ENCODE peak calls at places on chromosomes 7 and 10, in six cellular contexts. O is neural progenitor cell, R is GM23248, S is PC-3, L is keratinocyte, D is mammary epithelial cell. C is an unnamed sample. For H3K4me1, the result is how much of the 10 kb centered on the place peaks cover.

GRCh38 chr7:53812135-53812534 is 730.0 kb upstream of the VSTM2A start:
- DNase-seq in O (no peak), R (no peak), S (no peak), L (no peak), D (no peak), C (no peak)

GRCh38 chr10:89029785-89030437 is 39.3 kb downstream of the FAS start:
- DNase-seq in O (peak), R (peak), S (peak), L (no peak), D (peak), C (peak)

GRCh38 chr7:85489498-85489897 is 302.6 kb upstream of the SEMA3D start:
- DNase-seq in O (no peak), R (peak), S (peak), L (no peak), D (peak), C (no peak)

GRCh38 chr7:126398285-126398684 is 854.5 kb downstream of the GRM8 start:
- DNase-seq in O (no peak), R (no peak), S (no peak), L (no peak), D (peak), C (no peak)

GRCh38 chr10:127580822-127581221 is 31.7 kb downstream of the NPS start:
- DNase-seq in O (no peak), R (no peak), S (no peak), L (no peak), D (no peak), C (no peak)

GRCh38 chr7:26853788-26854393 is 10.5 kb downstream of the SKAP2 start:
- DNase-seq in O (peak), R (peak), S (peak), L (no peak), D (peak), C (peak)

GRCh38 chr10:6133331-6134098 is 44.7 kb downstream of the RBM17 start:
- DNase-seq in O (no peak), R (no peak), S (no peak), L (no peak), D (no peak), C (no peak)

GRCh38 chr10:102435529-102436233 is 3.3 kb upstream of the CUEDC2 start:
- DNase-seq in O (no peak), R (peak), S (no peak), L (no peak), D (no peak), C (no peak)

GRCh38 chr7:13457790-13458189 is 531.7 kb downstream of the ETV1 start:
- DNase-seq in O (no peak), R (peak), S (no peak), L (no peak), D (no peak), C (no peak)

GRCh38 chr7:142867398-142868187 is 12.7 kb downstream of the EPHB6 start:
- DNase-seq in O (no peak), R (no peak), S (no peak), L (no peak), D (no peak), C (no peak)

GRCh38 chr10:77359287-77359691 is 278.3 kb downstream of the KCNMA1 start:
- DNase-seq in O (no peak), R (no peak), S (no peak), L (no peak), D (no peak), C (no peak)

GRCh38 chr7:142001163-142001874 is 5.6 kb downstream of the MGAM start:
- DNase-seq in O (no peak), R (peak), S (peak), L (peak), D (peak), C (no peak)

GRCh38 chr10:15411035-15411434 is 39.9 kb upstream of the FAM171A1 start:
- DNase-seq in O (no peak), R (no peak), S (no peak), L (no peak), D (no peak), C (no peak)

GRCh38 chr7:123494193-123494796 is 40.1 kb downstream of the IQUB start:
- DNase-seq in O (peak), R (peak), S (peak), L (no peak), D (peak), C (peak)

GRCh38 chr10:7738536-7739407 is 35.7 kb downstream of the ITIH2 start:
- DNase-seq in O (no peak), R (no peak), S (no peak), L (no peak), D (no peak), C (no peak)

GRCh38 chr10:73251683-73252444 is 580 bp downstream of the MRPS16 start:
- DNase-seq in O (peak), R (peak), S (peak), L (no peak), D (no peak), C (peak)

GRCh38 chr10:63586048-63586447 is 64.8 kb downstream of the REEP3 start:
- DNase-seq in O (no peak), R (no peak), S (no peak), L (no peak), D (peak), C (no peak)

GRCh38 chr10:48253970-48254657 is 20.4 kb downstream of the FRMPD2 start:
- DNase-seq in O (no peak), R (peak), S (peak), L (peak), D (peak), C (no peak)

GRCh38 chr7:105653441-105654005 is 72.2 kb upstream of the EFCAB10 start:
- DNase-seq in O (no peak), R (no peak), S (no peak), L (no peak), D (no peak), C (no peak)

GRCh38 chr7:1707756-1708611 is 37.9 kb downstream of the ELFN1 start:
- DNase-seq in O (no peak), R (no peak), S (no peak), L (no peak), D (no peak), C (no peak)

GRCh38 chr7:70356324-70356797 is 758.1 kb downstream of the AUTS2 start:
- DNase-seq in O (no peak), R (no peak), S (no peak), L (no peak), D (no peak), C (no peak)

GRCh38 chr10:100508691-100509150 is 10.9 kb downstream of the SEC31B start:
- DNase-seq in O (peak), R (peak), S (peak), L (no peak), D (peak), C (peak)

GRCh38 chr10:61973923-61974322 is 72.4 kb downstream of the ARID5B start:
- DNase-seq in O (no peak), R (peak), S (no peak), L (no peak), D (no peak), C (no peak)

GRCh38 chr7:107932851-107933250 is 41.9 kb downstream of the DLD start:
- DNase-seq in O (peak), R (no peak), S (no peak), L (no peak), D (no peak), C (no peak)

GRCh38 chr10:10872035-10872673 is 145.5 kb upstream of the CELF2 start:
- DNase-seq in O (no peak), R (peak), S (no peak), L (no peak), D (peak), C (no peak)

GRCh38 chr7:96558530-96558929 is 151.1 kb downstream of the SEM1 start:
- DNase-seq in O (no peak), R (peak), S (peak), L (no peak), D (no peak), C (no peak)

DNA sequence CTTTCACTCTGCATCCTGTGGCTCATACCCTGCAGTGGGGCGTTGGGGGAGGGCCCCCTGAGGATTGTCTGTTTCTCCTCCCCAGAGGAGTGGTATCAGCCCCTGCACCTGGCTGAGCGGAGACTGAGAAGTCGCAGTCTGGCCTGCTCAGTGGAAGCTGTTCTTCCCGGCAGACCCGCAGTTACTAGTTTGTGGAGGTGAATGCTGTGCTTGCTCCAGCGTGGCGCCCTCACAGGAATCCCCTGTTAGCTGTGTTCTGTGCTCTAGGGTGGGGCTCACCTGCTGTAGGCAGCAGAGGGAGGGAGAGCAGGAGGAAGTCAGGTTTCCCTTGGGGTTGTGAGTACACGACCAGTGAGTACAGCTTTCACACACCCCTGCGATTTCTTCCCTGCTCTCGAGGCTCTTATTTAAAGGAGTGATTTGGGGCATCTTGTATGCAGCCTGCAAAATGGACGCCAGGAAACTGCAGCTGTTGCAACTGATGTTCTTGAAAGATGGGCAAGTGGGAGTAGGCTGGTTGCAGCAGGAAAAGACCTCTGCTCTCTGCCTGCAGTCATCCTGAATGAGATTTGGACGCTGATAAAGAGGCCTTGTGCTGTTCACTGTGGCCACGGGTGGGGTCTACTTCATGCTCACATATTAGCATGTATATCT is 66.4 kb downstream of the HK1 start:
- DNase-seq in O (no peak), R (no peak), S (no peak), L (no peak), D (no peak), C (no peak)
- H3K4me1 ChIP-seq in O (under half), R (under half), S (under half), L (under half), D (under half), C (under half)

GRCh38 chr10:97773096-97773495 is 1.3 kb upstream of the SFRP5 start:
- DNase-seq in O (peak), R (no peak), S (no peak), L (no peak), D (no peak), C (no peak)

GRCh38 chr10:97771055-97771811 is 566 bp downstream of the SFRP5 start:
- DNase-seq in O (peak), R (peak), S (no peak), L (no peak), D (peak), C (no peak)

GRCh38 chr10:97770265-97770664 is 1.5 kb downstream of the SFRP5 start:
- DNase-seq in O (no peak), R (no peak), S (no peak), L (no peak), D (no peak), C (no peak)

GRCh38 chr10:97774811-97775294 is 3.1 kb upstream of the SFRP5 start:
- DNase-seq in O (no peak), R (no peak), S (no peak), L (no peak), D (peak), C (no peak)

GRCh38 chr10:97771913-97772823 is at the start of gene SFRP5:
- DNase-seq in O (peak), R (no peak), S (no peak), L (no peak), D (no peak), C (no peak)
- TF ChIP-seq EZH2 in O (no peak), R (peak), S (no peak), L (no peak), D (no peak), C (no peak)

DNA sequence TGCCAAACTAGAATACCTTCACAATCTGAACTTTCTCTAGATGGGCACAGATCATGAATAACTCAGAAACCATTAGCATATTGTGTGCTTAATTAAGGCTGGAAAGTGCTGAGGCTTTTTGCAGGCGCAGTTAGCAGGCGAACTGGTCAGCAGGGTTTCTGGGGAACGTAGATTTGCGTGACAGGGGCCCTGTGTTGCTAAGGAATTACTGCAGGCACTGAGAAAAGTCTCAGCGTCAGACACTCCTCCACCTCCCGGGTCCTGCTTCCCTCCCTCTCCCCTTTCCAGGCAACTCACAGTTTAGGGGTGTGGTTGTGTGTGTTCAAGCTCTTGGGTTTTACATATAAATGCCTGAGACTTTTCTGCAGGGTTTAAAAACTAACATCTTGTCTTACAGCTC is 2.2 kb downstream of the MAP3K8 start:
- DNase-seq in O (peak), R (peak), S (peak), L (no peak), D (no peak), C (peak)
- H3K9ac ChIP-seq in O (no peak), R (peak), S (peak), L (peak), D (no peak), C (peak)

GRCh38 chr7:55075464-55075971 is 56.7 kb downstream of the EGFR start:
- DNase-seq in O (no peak), R (peak), S (no peak), L (no peak), D (no peak), C (no peak)

GRCh38 chr7:55081067-55081853 is 62.4 kb downstream of the EGFR start:
- DNase-seq in O (no peak), R (no peak), S (no peak), L (no peak), D (no peak), C (no peak)

GRCh38 chr7:55080000-55080629 is 61.3 kb downstream of the EGFR start:
- DNase-seq in O (no peak), R (no peak), S (no peak), L (no peak), D (no peak), C (no peak)

GRCh38 chr7:55078465-55079372 is 59.9 kb downstream of the EGFR start:
- DNase-seq in O (peak), R (no peak), S (no peak), L (no peak), D (no peak), C (no peak)

GRCh38 chr7:55077581-55078410 is 59.0 kb downstream of the EGFR start:
- DNase-seq in O (no peak), R (no peak), S (no peak), L (no peak), D (no peak), C (no peak)
- H3K4me1 ChIP-seq in O (under half), R (under half), S (under half), L (half or more), D (under half), C (under half)

GRCh38 chr10:124465003-124465776 is 3.6 kb downstream of the LHPP start:
- DNase-seq in O (no peak), R (no peak), S (no peak), L (no peak), D (no peak), C (no peak)
- TF ChIP-seq EZH2 in O (no peak), R (no peak), S (no peak), L (no peak), D (no peak), C (no peak)

C was measured in MM.1S.